ENCODE peak calls at places on chromosomes 2 and 18, in seven cellular contexts. S, J, L, O, E, Z and Y are unnamed samples.
A peak's percentile ranks its signal among the peaks of the same experiment; 100 is the strongest.

GRCh38 chr2:231110551-231110950 is 14.3 kb downstream of the HTR2B start:
- DNase-seq in S (peak; percentile 75), J (peak; percentile 32), L (no peak), O (no peak), E (no peak), Z (peak; percentile 52), Y (no peak)

GRCh38 chr2:61257446-61257845 is 95.5 kb downstream of the C2orf74 start:
- DNase-seq in S (no peak), J (no peak), L (no peak), O (no peak), E (no peak), Z (no peak), Y (no peak)

GRCh38 chr2:2362181-2362580 is 31.1 kb upstream of the MYT1L start:
- DNase-seq in S (no peak), J (no peak), L (no peak), O (no peak), E (no peak), Z (no peak), Y (no peak)

GRCh38 chr18:9088252-9088651 is 14.2 kb upstream of the NDUFV2 start:
- DNase-seq in S (no peak), J (no peak), L (no peak), O (no peak), E (no peak), Z (no peak), Y (no peak)

GRCh38 chr2:199430219-199430618 is 27.5 kb downstream of the SATB2 start:
- DNase-seq in S (no peak), J (no peak), L (no peak), O (no peak), E (no peak), Z (no peak), Y (no peak)

GRCh38 chr2:10835052-10835970 is 22.7 kb upstream of the PDIA6 start:
- DNase-seq in S (peak; percentile 47), J (no peak), L (peak; percentile 78), O (peak; percentile 90), E (peak; percentile 95), Z (no peak), Y (no peak)

GRCh38 chr18:57775937-57776336 is 27.2 kb downstream of the ATP8B1 start:
- DNase-seq in S (no peak), J (no peak), L (no peak), O (no peak), E (peak; percentile 41), Z (no peak), Y (no peak)

GRCh38 chr18:51235011-51235789 is 37.7 kb upstream of the MEX3C start:
- DNase-seq in S (peak; percentile 1), J (no peak), L (no peak), O (peak; percentile 74), E (no peak), Z (no peak), Y (no peak)

GRCh38 chr2:144152817-144153271 is 367.1 kb downstream of the ZEB2 start:
- DNase-seq in S (peak; percentile 89), J (peak; percentile 77), L (no peak), O (no peak), E (no peak), Z (no peak), Y (no peak)

GRCh38 chr2:56168163-56168562 is 15.6 kb upstream of the CCDC85A start:
- DNase-seq in S (peak; percentile 88), J (peak; percentile 75), L (no peak), O (no peak), E (no peak), Z (no peak), Y (no peak)

GRCh38 chr2:14773696-14774095 is 141.2 kb downstream of the LRATD1 start:
- DNase-seq in S (no peak), J (no peak), L (no peak), O (no peak), E (no peak), Z (no peak), Y (no peak)

GRCh38 chr2:206245178-206245778 is 29.2 kb upstream of the ZDBF2 start:
- DNase-seq in S (no peak), J (no peak), L (no peak), O (no peak), E (no peak), Z (no peak), Y (no peak)

GRCh38 chr2:190127651-190128050 is 65.1 kb upstream of the MSTN start:
- DNase-seq in S (no peak), J (no peak), L (no peak), O (no peak), E (no peak), Z (no peak), Y (no peak)

GRCh38 chr2:81242502-81242901 is 938.0 kb upstream of the LRRTM1 start:
- DNase-seq in S (no peak), J (no peak), L (no peak), O (no peak), E (no peak), Z (no peak), Y (no peak)

GRCh38 chr18:72155327-72155726 is 388.8 kb downstream of the CBLN2 start:
- DNase-seq in S (no peak), J (no peak), L (no peak), O (no peak), E (no peak), Z (no peak), Y (no peak)

GRCh38 chr2:80822999-80823398 is 518.4 kb upstream of the LRRTM1 start:
- DNase-seq in S (no peak), J (no peak), L (no peak), O (no peak), E (no peak), Z (no peak), Y (no peak)

GRCh38 chr2:210663574-210663973 is 107.2 kb downstream of the CPS1 start:
- DNase-seq in S (peak; percentile 5), J (no peak), L (no peak), O (no peak), E (peak; percentile 16), Z (no peak), Y (no peak)

GRCh38 chr2:223737207-223737606 is 100.2 kb downstream of the AP1S3 start:
- DNase-seq in S (no peak), J (no peak), L (no peak), O (no peak), E (no peak), Z (no peak), Y (no peak)

GRCh38 chr2:172856561-172856960 is 120.9 kb downstream of the RAPGEF4 start:
- DNase-seq in S (no peak), J (no peak), L (no peak), O (no peak), E (no peak), Z (no peak), Y (no peak)

GRCh38 chr2:127576433-127577207 is 41.1 kb downstream of the MYO7B start:
- DNase-seq in S (peak; percentile 94), J (peak; percentile 85), L (peak; percentile 82), O (no peak), E (no peak), Z (no peak), Y (no peak)